ENCODE peak calls at places on chromosome 9, in ten cellular contexts. X, T, V, H, W, G, S, J, Z and U are unnamed samples.

GRCh38 chr9:131278421-131279111 is 2.3 kb upstream of the FAM78A start:
- DNase-seq in S (no peak), V (no peak), W (no peak), X (no peak), T (no peak), J (no peak), H (no peak), G (peak), Z (no peak), U (no peak)

GRCh38 chr9:105168935-105169334 is 75.5 kb upstream of the SLC44A1 start:
- DNase-seq in J (no peak), S (no peak), W (peak), G (no peak), T (no peak), Z (no peak), X (no peak), V (no peak), H (no peak), U (no peak)

GRCh38 chr9:30349526-30350513 is 2034.6 kb upstream of the ACO1 start:
- DNase-seq in Z (no peak), X (no peak), J (no peak), V (no peak), G (no peak), S (no peak), W (no peak), T (no peak), H (no peak), U (no peak)

GRCh38 chr9:91164724-91165520 is 196.8 kb downstream of the AUH start:
- DNase-seq in X (no peak), V (no peak), J (no peak), T (no peak), G (peak), Z (no peak), H (peak), W (peak), S (no peak), U (no peak)

GRCh38 chr9:22528485-22528884 is 81.9 kb downstream of the DMRTA1 start:
- DNase-seq in V (no peak), S (no peak), W (peak), Z (no peak), J (no peak), T (no peak), H (no peak), G (no peak), X (no peak), U (no peak)

GRCh38 chr9:128412120-128412790 is 8.4 kb upstream of the CERCAM start:
- DNase-seq in V (peak), G (peak), Z (no peak), J (peak), T (no peak), W (peak), H (no peak), X (peak), S (peak), U (peak)

GRCh38 chr9:136668983-136669790 is 6.5 kb downstream of the EGFL7 start:
- DNase-seq in J (no peak), T (no peak), W (no peak), S (no peak), X (no peak), G (no peak), V (no peak), H (no peak), Z (no peak), U (no peak)

GRCh38 chr9:72140582-72140981 is 8.7 kb upstream of the GDA start:
- DNase-seq in T (no peak), S (no peak), Z (no peak), J (no peak), G (no peak), W (no peak), X (no peak), V (no peak), H (peak), U (no peak)

GRCh38 chr9:86807577-86807976 is 139.7 kb downstream of the GAS1 start:
- DNase-seq in T (no peak), S (no peak), H (no peak), W (peak), Z (peak), X (no peak), G (no peak), J (no peak), V (no peak), U (no peak)

GRCh38 chr9:128243486-128244415 is 32.1 kb downstream of the GOLGA2 start:
- DNase-seq in W (peak), S (no peak), J (no peak), V (no peak), Z (no peak), G (no peak), H (no peak), X (no peak), T (no peak), U (no peak)

GRCh38 chr9:88988796-88989641 is 2.2 kb upstream of the S1PR3 start:
- DNase-seq in V (no peak), J (no peak), W (peak), G (peak), Z (no peak), S (no peak), T (peak), X (no peak), H (peak), U (no peak)

GRCh38 chr9:100724932-100725331 is 147.1 kb downstream of the CAVIN4 start:
- DNase-seq in T (no peak), S (no peak), J (no peak), V (no peak), Z (no peak), G (no peak), X (no peak), W (no peak), H (no peak), U (no peak)

GRCh38 chr9:126515873-126516505 is 97.7 kb upstream of the LMX1B start:
- DNase-seq in W (no peak), X (no peak), T (no peak), G (no peak), V (no peak), S (no peak), J (no peak), H (no peak), Z (no peak), U (no peak)

GRCh38 chr9:107214381-107214780 is 68.7 kb upstream of the RAD23B start:
- DNase-seq in T (no peak), X (no peak), H (no peak), S (no peak), W (no peak), V (no peak), Z (no peak), J (no peak), G (no peak), U (no peak)

GRCh38 chr9:131010482-131011273 is 1.7 kb downstream of the LAMC3 start:
- DNase-seq in W (no peak), Z (no peak), J (no peak), H (no peak), S (no peak), V (no peak), G (no peak), T (no peak), X (no peak), U (no peak)

GRCh38 chr9:15606667-15607472 is 54.0 kb downstream of the CCDC171 start:
- DNase-seq in T (peak), G (no peak), J (no peak), S (peak), V (no peak), Z (peak), X (no peak), H (peak), W (peak), U (no peak)

GRCh38 chr9:137479892-137480685 is 21.0 kb upstream of the NSMF start:
- DNase-seq in Z (no peak), X (no peak), V (no peak), H (no peak), S (no peak), T (no peak), J (no peak), W (no peak), G (no peak), U (no peak)

GRCh38 chr9:137452761-137453642 is 6.1 kb downstream of the NSMF start:
- DNase-seq in G (no peak), T (no peak), X (no peak), Z (no peak), W (no peak), J (no peak), S (peak), H (no peak), V (no peak), U (no peak)

GRCh38 chr9:35738186-35738585 is 5.7 kb downstream of the CREB3 start:
- DNase-seq in T (no peak), V (no peak), S (no peak), Z (no peak), X (no peak), W (no peak), H (no peak), G (no peak), J (no peak), U (no peak)

GRCh38 chr9:70578720-70579119 is 164.3 kb upstream of the KLF9 start:
- DNase-seq in T (no peak), G (no peak), S (no peak), J (no peak), H (no peak), W (no peak), X (no peak), Z (no peak), V (no peak), U (no peak)

GRCh38 chr9:93091453-93092081 is 4.5 kb upstream of the CARD19 start:
- DNase-seq in H (peak), Z (no peak), T (no peak), V (no peak), G (peak), J (peak), W (peak), S (no peak), X (no peak), U (no peak)

GRCh38 chr9:127370147-127370579 is 26.8 kb upstream of the SLC2A8 start:
- DNase-seq in J (no peak), Z (no peak), T (no peak), S (no peak), G (no peak), W (no peak), H (no peak), V (no peak), X (no peak), U (no peak)

GRCh38 chr9:95764920-95765319 is 110.6 kb upstream of the ERCC6L2 start:
- DNase-seq in W (no peak), S (no peak), H (peak), Z (no peak), J (no peak), V (no peak), T (no peak), X (no peak), G (no peak), U (no peak)

GRCh38 chr9:132234501-132235045 is 72.7 kb downstream of the NTNG2 start:
- DNase-seq in J (no peak), V (no peak), Z (no peak), X (no peak), S (no peak), H (no peak), G (no peak), T (no peak), W (no peak), U (no peak)

GRCh38 chr9:110541950-110542349 is 37.6 kb downstream of the SVEP1 start:
- DNase-seq in V (no peak), T (no peak), Z (no peak), H (no peak), J (no peak), S (no peak), W (peak), X (no peak), G (no peak), U (no peak)

GRCh38 chr9:13443380-13444271 is 164.1 kb upstream of the MPDZ start:
- DNase-seq in W (peak), H (peak), J (no peak), G (no peak), Z (no peak), S (no peak), X (peak), V (no peak), T (no peak), U (no peak)

GRCh38 chr9:21974542-21975409 is 19.4 kb downstream of the CDKN2A start:
- DNase-seq in Z (peak), T (peak), W (no peak), G (peak), J (peak), V (peak), H (no peak), S (peak), X (no peak), U (no peak)

GRCh38 chr9:35748239-35748857 is 680 bp downstream of the GBA2 start:
- DNase-seq in H (peak), X (no peak), V (no peak), W (no peak), G (peak), Z (no peak), J (no peak), T (no peak), S (no peak), U (no peak)

GRCh38 chr9:94843089-94843488 is 116.6 kb downstream of the AOPEP start:
- DNase-seq in X (no peak), S (peak), V (no peak), T (no peak), J (no peak), Z (no peak), W (no peak), G (no peak), H (no peak), U (peak)

GRCh38 chr9:21611896-21612295 is 129.8 kb upstream of the IFNE start:
- DNase-seq in V (no peak), J (no peak), W (no peak), G (peak), T (no peak), X (no peak), S (no peak), Z (no peak), H (peak), U (no peak)